ENCODE peak calls at places on chromosomes 1 and 21, in nine cellular contexts. D is endodermal cell; S is cardiac muscle cell; N is CD4-positive, alpha-beta memory T cell; Y is tibial nerve; W is PC-9; U is Caco-2; M is adrenal gland; X is A549. B is an unnamed sample.

GRCh38 chr1:242199861-242200458 is 201.1 kb upstream of the MAP1LC3C start:
- DNase-seq in D (no peak), S (no peak), N (no peak), Y (no peak), W (no peak), U (no peak), M (no peak), X (no peak), B (peak; percentile 97)

GRCh38 chr1:197222025-197222685 is 45.9 kb upstream of the CRB1 start:
- DNase-seq in D (no peak), S (peak; percentile 37), N (no peak), Y (no peak), W (peak; percentile 79), U (peak; percentile 32), M (no peak), X (no peak), B (no peak)

GRCh38 chr1:246497331-246497915 is 9.7 kb downstream of the SMYD3 start:
- DNase-seq in D (no peak), S (peak; percentile 83), N (peak; percentile 66), Y (peak; percentile 52), W (no peak), U (peak; percentile 56), M (no peak), X (peak; percentile 58), B (peak; percentile 24)

GRCh38 chr1:104064391-104064790 is 314.7 kb downstream of the AMY1C start:
- DNase-seq in D (no peak), S (no peak), N (no peak), Y (no peak), W (peak; percentile 10), U (no peak), M (no peak), X (no peak), B (no peak)

GRCh38 chr1:54153548-54154439 is 994 bp upstream of the CDCP2 start:
- DNase-seq in D (peak; percentile 86), S (peak; percentile 88), N (no peak), Y (peak; percentile 53), W (peak; percentile 61), U (peak; percentile 50), M (peak; percentile 79), X (no peak), B (peak; percentile 52)

GRCh38 chr21:46394819-46395152 is 63.9 kb upstream of the DIP2A start:
- DNase-seq in D (no peak), S (no peak), N (no peak), Y (no peak), W (no peak), U (no peak), M (no peak), X (no peak), B (no peak)

GRCh38 chr1:4271338-4271998 is 371.4 kb upstream of the C1orf174 start:
- DNase-seq in D (peak; percentile 50), S (no peak), N (no peak), Y (no peak), W (no peak), U (no peak), M (no peak), X (no peak), B (no peak)

GRCh38 chr1:1599030-1599916 is 662 bp downstream of the FNDC10 start:
- DNase-seq in D (peak; percentile 87), S (peak; percentile 46), N (peak; percentile 49), Y (no peak), W (no peak), U (peak; percentile 37), M (peak; percentile 38), X (no peak), B (no peak)

GRCh38 chr1:27402349-27402754 is 9.9 kb downstream of the GPR3 start:
- DNase-seq in D (peak; percentile 87), S (peak; percentile 77), N (no peak), Y (peak; percentile 80), W (peak; percentile 48), U (no peak), M (peak; percentile 90), X (no peak), B (no peak)

GRCh38 chr21:44958471-44959191 is 18.8 kb downstream of the SLX9 start:
- DNase-seq in D (no peak), S (peak; percentile 96), N (no peak), Y (peak; percentile 82), W (peak; percentile 49), U (no peak), M (peak; percentile 83), X (no peak), B (no peak)

GRCh38 chr1:88876573-88877335 is 14.6 kb downstream of the GTF2B start:
- DNase-seq in D (no peak), S (no peak), N (no peak), Y (no peak), W (no peak), U (no peak), M (no peak), X (no peak), B (no peak)

GRCh38 chr1:235100124-235100801 is 28.4 kb downstream of the TOMM20 start:
- DNase-seq in D (peak; percentile 82), S (peak; percentile 24), N (no peak), Y (peak; percentile 50), W (no peak), U (peak; percentile 22), M (no peak), X (no peak), B (no peak)

GRCh38 chr1:25033030-25033827 is 103.2 kb upstream of the RUNX3 start:
- DNase-seq in D (no peak), S (no peak), N (no peak), Y (no peak), W (no peak), U (no peak), M (no peak), X (no peak), B (no peak)
- H3K4me1 ChIP-seq in D (no peaks in the 10 kb centered on the region), S (no peaks in the 10 kb centered on the region), N (peaks cover 98% of the 10 kb centered on the region), Y (no peaks in the 10 kb centered on the region), W (no peaks in the 10 kb centered on the region), U (no peaks in the 10 kb centered on the region), M (no peaks in the 10 kb centered on the region), X (no peaks in the 10 kb centered on the region), B (no peaks in the 10 kb centered on the region)

GRCh38 chr1:243851129-243851756 is 1.2 kb upstream of the AKT3 start:
- DNase-seq in D (no peak), S (no peak), N (no peak), Y (no peak), W (no peak), U (peak; percentile 59), M (no peak), X (peak; percentile 72), B (peak; percentile 67)

GRCh38 chr1:243851765-243852164 is 1.7 kb upstream of the AKT3 start:
- DNase-seq in D (no peak), S (no peak), N (no peak), Y (no peak), W (no peak), U (no peak), M (no peak), X (no peak), B (no peak)

GRCh38 chr1:243850013-243850367 is at the start of gene AKT3:
- DNase-seq in D (peak; percentile 93), S (peak; percentile 86), N (no peak), Y (no peak), W (no peak), U (no peak), M (peak; percentile 87), X (no peak), B (no peak)

GRCh38 chr1:243850368-243851128 is 505 bp upstream of the AKT3 start:
- DNase-seq in D (peak; percentile 93), S (peak; percentile 83), N (peak; percentile 89), Y (peak; percentile 76), W (peak; percentile 92), U (peak; percentile 56), M (peak; percentile 89), X (peak; percentile 64), B (peak; percentile 90)

DNA sequence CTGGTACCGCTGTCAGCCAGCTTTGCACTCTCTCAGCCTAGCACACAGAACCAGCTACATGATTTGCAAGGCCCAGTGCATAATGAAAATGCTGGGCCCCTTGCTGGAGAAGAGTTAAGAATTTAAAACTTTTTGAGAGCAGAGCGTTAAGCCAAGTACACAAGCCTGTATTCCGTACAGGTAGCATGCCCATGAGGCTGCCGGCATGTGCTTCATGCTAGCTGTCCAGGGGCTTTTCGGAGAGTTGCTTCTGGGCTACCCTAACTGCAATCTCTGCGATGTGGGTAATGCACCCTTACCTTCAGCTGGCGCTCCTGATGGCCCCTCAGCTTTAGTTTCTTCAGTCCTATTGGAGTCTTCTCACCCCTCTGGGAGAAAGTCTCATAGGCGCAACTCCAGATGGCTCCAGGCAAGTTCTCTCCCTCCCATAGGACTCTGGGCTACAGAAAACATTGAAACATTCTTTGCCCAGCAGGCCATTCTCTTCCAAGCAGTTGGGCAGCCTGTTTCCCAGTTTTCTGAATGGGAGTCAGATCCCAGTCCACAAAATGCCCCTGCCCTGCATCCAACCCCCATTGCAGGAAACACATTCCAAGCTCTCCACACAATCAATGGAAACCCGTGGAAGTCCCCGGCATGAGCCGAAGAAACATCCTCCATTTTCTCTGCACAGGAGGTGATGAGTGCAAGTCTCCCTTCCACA is 5.7 kb upstream of the AKT3 start:
- DNase-seq in D (peak; percentile 70), S (no peak), N (no peak), Y (no peak), W (no peak), U (no peak), M (no peak), X (no peak), B (no peak)
- H3K4me1 ChIP-seq in D (no peaks in the 10 kb centered on the region), S (no peaks in the 10 kb centered on the region), N (peaks cover 8% of the 10 kb centered on the region), Y (peaks cover 9% of the 10 kb centered on the region), W (peaks cover 25% of the 10 kb centered on the region), U (peaks cover 7% of the 10 kb centered on the region), M (no peaks in the 10 kb centered on the region), X (peaks cover 12% of the 10 kb centered on the region), B (peaks cover 4% of the 10 kb centered on the region)

DNA sequence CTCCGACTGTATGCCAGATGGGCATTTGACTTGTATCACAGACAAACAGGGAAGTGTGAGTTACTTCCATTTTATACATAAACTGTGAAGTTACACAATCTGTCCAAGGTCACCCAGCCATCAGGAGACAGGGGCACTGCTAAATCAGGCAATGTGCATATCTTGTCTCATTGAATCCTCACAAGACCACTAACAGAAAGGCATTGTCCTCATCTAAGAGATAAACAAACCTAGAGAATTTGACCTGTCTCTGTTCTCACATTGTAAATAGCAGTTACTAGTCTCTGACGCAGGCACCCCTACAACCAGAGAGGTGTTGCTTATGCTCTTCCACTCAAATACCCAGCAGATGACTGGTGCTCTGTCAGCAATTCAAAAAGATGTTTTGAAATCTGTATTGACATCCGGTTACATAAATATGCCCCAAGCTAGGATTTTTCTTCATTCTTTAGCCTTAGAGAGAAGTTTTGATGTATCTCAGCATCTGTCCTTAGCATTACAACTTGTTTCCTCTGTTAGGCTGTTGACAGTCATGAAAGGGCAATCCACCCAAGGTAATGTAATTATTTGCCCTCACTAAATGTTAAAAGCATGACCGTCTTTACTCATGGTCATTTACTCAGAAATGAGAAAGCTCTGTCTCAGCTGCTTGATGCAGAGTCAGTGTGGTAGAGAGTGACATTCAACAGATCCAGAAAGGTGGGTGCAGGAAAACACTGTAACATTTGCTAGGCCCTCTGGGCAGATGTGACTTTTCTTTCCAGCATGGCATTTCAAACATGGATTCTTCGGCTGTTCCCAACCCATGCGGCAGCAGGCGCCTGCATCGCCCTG is 51.9 kb upstream of the ZNF326 start:
- DNase-seq in D (no peak), S (no peak), N (no peak), Y (no peak), W (no peak), U (no peak), M (no peak), X (peak; percentile 22), B (no peak)
- H3K4me1 ChIP-seq in D (peaks cover 14% of the 10 kb centered on the region), S (peaks cover 6% of the 10 kb centered on the region), N (no peaks in the 10 kb centered on the region), Y (peaks cover 36% of the 10 kb centered on the region), W (peaks cover 52% of the 10 kb centered on the region), U (peaks cover 4% of the 10 kb centered on the region), M (peaks cover 6% of the 10 kb centered on the region), X (peaks cover 63% of the 10 kb centered on the region), B (peaks cover 53% of the 10 kb centered on the region)

DNA sequence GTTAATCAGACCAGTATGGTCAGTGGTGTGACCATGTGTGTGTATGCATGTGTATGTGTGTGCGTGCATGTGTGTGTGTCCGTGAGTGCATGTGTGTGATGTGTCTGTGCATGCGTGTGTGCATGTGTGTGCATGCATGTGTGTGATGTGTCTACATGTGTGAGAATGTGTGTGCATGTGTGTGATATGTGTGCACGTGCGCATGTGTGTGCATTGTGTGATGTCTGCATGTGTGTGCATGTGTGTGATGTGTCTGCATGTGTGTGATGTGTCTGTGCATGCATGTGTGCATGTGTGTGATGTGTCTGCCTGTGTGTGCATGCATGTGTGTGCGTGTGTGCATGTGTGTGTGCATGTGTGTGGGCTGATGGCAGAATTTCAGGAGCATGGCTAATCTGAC is 58.2 kb downstream of the SIK1 start:
- DNase-seq in D (no peak), S (no peak), N (no peak), Y (no peak), W (no peak), U (no peak), M (no peak), X (no peak), B (no peak)
- H3K4me1 ChIP-seq in D (no peaks in the 10 kb centered on the region), S (peaks cover 18% of the 10 kb centered on the region), N (no peaks in the 10 kb centered on the region), Y (no peaks in the 10 kb centered on the region), W (peaks cover 16% of the 10 kb centered on the region), U (no peaks in the 10 kb centered on the region), M (peaks cover 8% of the 10 kb centered on the region), X (peaks cover 13% of the 10 kb centered on the region), B (peaks cover 17% of the 10 kb centered on the region)

B was measured in HAP-1.